ENCODE peak calls at places on chromosomes 13 and 19, in four cellular contexts. C is tibial nerve, E is BE2C, H is psoas muscle. X is an unnamed sample.

GRCh38 chr19:15635016-15635805 is 5.5 kb upstream of the CYP4F3 start:
- DNase-seq in C (no peak), E (no peak), H (no peak), X (no peak)

GRCh38 chr13:108276060-108276459 is 6.5 kb downstream of the TNFSF13B start:
- DNase-seq in C (no peak), E (no peak), H (peak; percentile 71), X (peak; percentile 62)

GRCh38 chr13:21013682-21014038 is 47.7 kb downstream of the LATS2 start:
- DNase-seq in C (no peak), E (no peak), H (no peak), X (no peak)

GRCh38 chr19:16164222-16164890 is 9.0 kb downstream of the CIB3 start:
- DNase-seq in C (no peak), E (no peak), H (no peak), X (no peak)

GRCh38 chr19:623175-623916 is 10.0 kb downstream of the POLRMT start:
- DNase-seq in C (no peak), E (no peak), H (no peak), X (no peak)

GRCh38 chr19:7706662-7707454 is 4.9 kb upstream of the FCER2 start:
- DNase-seq in C (no peak), E (no peak), H (no peak), X (no peak)

GRCh38 chr13:29543230-29544215 is 52.0 kb downstream of the SLC7A1 start:
- DNase-seq in C (no peak), E (peak; percentile 29), H (no peak), X (no peak)

GRCh38 chr19:52094526-52094925 is 1.0 kb downstream of the ZNF841 start:
- DNase-seq in C (no peak), E (no peak), H (no peak), X (no peak)

GRCh38 chr13:41955605-41956004 is 5.3 kb downstream of the VWA8 start:
- DNase-seq in C (no peak), E (no peak), H (peak; percentile 54), X (no peak)

GRCh38 chr13:113298001-113298945 is 1.2 kb downstream of the LAMP1 start:
- DNase-seq in C (no peak), E (no peak), H (no peak), X (no peak)

GRCh38 chr13:43528992-43529391 is 257.8 kb downstream of the ENOX1 start:
- DNase-seq in C (no peak), E (no peak), H (no peak), X (no peak)

GRCh38 chr19:50414850-50415660 is 3.7 kb upstream of the SPIB start:
- DNase-seq in C (peak; percentile 54), E (peak; percentile 85), H (peak; percentile 87), X (no peak)

GRCh38 chr13:21606251-21606650 is 2.3 kb upstream of the MICU2 start:
- DNase-seq in C (no peak), E (no peak), H (no peak), X (no peak)

GRCh38 chr13:28429685-28430290 is 65.1 kb downstream of the FLT1 start:
- DNase-seq in C (no peak), E (no peak), H (no peak), X (no peak)

GRCh38 chr13:102704238-102704750 is 9.4 kb upstream of the METTL21C start:
- DNase-seq in C (no peak), E (no peak), H (no peak), X (no peak)

GRCh38 chr13:48962281-48962680 is 13.4 kb upstream of the FNDC3A start:
- DNase-seq in C (no peak), E (no peak), H (no peak), X (no peak)

GRCh38 chr19:29623726-29624488 is 17.8 kb downstream of the POP4 start:
- DNase-seq in C (no peak), E (no peak), H (no peak), X (no peak)

GRCh38 chr13:107284168-107284567 is 716.2 kb upstream of the ARGLU1 start:
- DNase-seq in C (no peak), E (no peak), H (no peak), X (no peak)

GRCh38 chr19:16882146-16882545 is 6.7 kb upstream of the F2RL3 start:
- DNase-seq in C (no peak), E (no peak), H (no peak), X (no peak)

GRCh38 chr13:28601581-28601980 is 57.3 kb upstream of the POMP start:
- DNase-seq in C (no peak), E (no peak), H (no peak), X (no peak)

GRCh38 chr19:10419200-10419645 is 1.1 kb upstream of the PDE4A start:
- DNase-seq in C (no peak), E (peak; percentile 67), H (peak; percentile 62), X (no peak)

GRCh38 chr19:2456301-2456570 is 523 bp downstream of the LMNB2 start:
- DNase-seq in C (no peak), E (no peak), H (no peak), X (no peak)

GRCh38 chr13:76019421-76020044 is 383.4 kb downstream of the LMO7 start:
- DNase-seq in C (no peak), E (peak; percentile 59), H (no peak), X (peak; percentile 48)

GRCh38 chr19:44050740-44051653 is 839 bp upstream of the ZNF223 start:
- DNase-seq in C (no peak), E (no peak), H (no peak), X (no peak)

GRCh38 chr19:16330368-16330801 is 5.8 kb downstream of the KLF2 start:
- DNase-seq in C (no peak), E (peak; percentile 18), H (peak; percentile 84), X (peak; percentile 91)

GRCh38 chr13:50998326-50998725 is 88.7 kb downstream of the RNASEH2B start:
- DNase-seq in C (no peak), E (no peak), H (no peak), X (no peak)

GRCh38 chr19:35757231-35757748 is 461 bp upstream of the HSPB6 start:
- DNase-seq in C (peak; percentile 84), E (peak; percentile 78), H (peak; percentile 97), X (peak; percentile 90)

GRCh38 chr19:3140667-3141038 is 4.8 kb downstream of the GNA15 start:
- DNase-seq in C (no peak), E (no peak), H (no peak), X (no peak)

GRCh38 chr19:47239152-47239551 is 8.2 kb upstream of the BBC3 start:
- DNase-seq in C (no peak), E (no peak), H (no peak), X (no peak)

GRCh38 chr19:56132316-56132822 is 8.7 kb upstream of the ZNF444 start:
- DNase-seq in C (no peak), E (no peak), H (no peak), X (no peak)

GRCh38 chr19:55554302-55554701 is 9.0 kb upstream of the SBK3 start:
- DNase-seq in C (no peak), E (no peak), H (no peak), X (no peak)

GRCh38 chr13:34243396-34243795 is 425.4 kb downstream of the RFC3 start:
- DNase-seq in C (no peak), E (no peak), H (no peak), X (no peak)

GRCh38 chr19:58356971-58357797 is 3.9 kb upstream of the A1BG start:
- DNase-seq in C (no peak), E (no peak), H (no peak), X (no peak)

GRCh38 chr13:112733112-112733511 is 43.3 kb downstream of the ATP11A start:
- DNase-seq in C (no peak), E (no peak), H (no peak), X (no peak)

GRCh38 chr19:55255618-55256423 is 3.0 kb downstream of the PPP6R1 start:
- DNase-seq in C (no peak), E (no peak), H (peak; percentile 46), X (peak; percentile 59)

GRCh38 chr13:105316731-105317130 is 1218.7 kb downstream of the EFNB2 start:
- DNase-seq in C (no peak), E (no peak), H (no peak), X (no peak)

DNA sequence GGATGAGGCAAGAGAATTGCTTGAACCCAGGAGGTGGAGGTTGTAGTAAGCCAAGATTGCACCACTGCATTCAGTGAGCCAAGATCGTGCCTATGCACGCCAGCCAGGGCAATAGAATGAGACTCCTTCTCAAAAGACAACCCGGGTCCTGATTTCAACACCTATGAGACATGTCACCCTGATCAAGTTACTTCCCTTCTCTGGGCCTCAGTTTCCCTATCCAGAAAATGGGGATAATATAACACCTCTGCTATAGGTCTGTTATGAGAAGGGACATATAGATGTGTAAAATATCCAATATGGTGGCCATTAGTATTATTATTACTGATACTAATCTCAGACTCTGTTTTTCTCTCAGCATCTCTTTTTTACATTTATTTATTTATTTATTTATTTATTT is 12.9 kb upstream of the GIPR start:
- DNase-seq in C (no peak), E (no peak), H (no peak), X (no peak)
- H3K4me3 ChIP-seq in C (no peak overlapping the region), E (no peak overlapping the region), H (no peak overlapping the region), X (no peak overlapping the region)

GRCh38 chr19:19645233-19645870 is 1.9 kb upstream of the GMIP start:
- DNase-seq in C (no peak), E (no peak), H (no peak), X (peak; percentile 61)

GRCh38 chr19:19649580-19649995 is 6.1 kb upstream of the GMIP start:
- DNase-seq in C (no peak), E (no peak), H (no peak), X (no peak)

GRCh38 chr19:19650331-19650730 is 6.9 kb upstream of the GMIP start:
- DNase-seq in C (no peak), E (no peak), H (no peak), X (no peak)

GRCh38 chr19:19649159-19649558 is 5.7 kb upstream of the GMIP start:
- DNase-seq in C (no peak), E (no peak), H (no peak), X (no peak)

DNA sequence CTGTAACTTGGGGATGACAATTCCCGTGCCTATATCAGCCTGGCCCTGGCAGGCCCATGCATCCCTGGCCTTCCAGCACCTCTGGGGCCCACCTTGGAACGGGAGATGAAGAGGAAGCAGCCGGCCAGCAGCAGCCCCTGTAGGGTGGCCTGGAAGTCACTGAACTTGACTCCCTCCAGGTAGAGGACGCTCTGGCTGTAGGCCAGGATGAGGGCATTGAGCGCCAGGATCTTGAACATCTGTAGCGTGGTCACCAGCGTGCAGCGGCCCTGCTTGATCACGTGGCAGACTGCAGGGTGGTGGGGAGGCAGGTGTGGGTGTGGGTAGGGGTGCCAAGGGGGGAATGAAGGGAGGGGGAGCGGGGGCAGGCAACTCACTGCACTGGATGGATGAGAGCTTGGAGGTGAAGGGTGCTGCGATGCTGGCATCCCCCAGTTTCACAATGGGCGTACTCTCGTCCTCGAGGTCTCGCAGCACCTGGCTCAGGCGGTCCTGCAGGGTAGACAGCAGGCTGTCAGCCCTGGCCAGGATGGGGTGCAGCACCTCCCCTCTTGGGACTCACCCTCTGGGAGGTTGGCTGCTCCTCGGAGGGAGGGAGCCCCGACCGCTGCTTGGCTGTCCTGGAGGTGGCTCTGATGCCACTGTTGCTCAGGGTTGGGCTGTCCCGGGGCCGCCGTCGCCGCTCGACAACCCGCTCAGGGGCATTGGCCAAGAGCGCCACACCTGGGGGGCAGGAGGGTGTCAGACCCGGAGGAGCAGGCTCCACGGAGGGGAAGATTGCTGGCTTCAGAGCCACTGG is 3.8 kb upstream of the GMIP start:
- DNase-seq in C (no peak), E (no peak), H (no peak), X (peak; percentile 59)
- H3K36me3 ChIP-seq in C (peaks cover 42% of the 10 kb centered on the region), E (peaks cover 50% of the 10 kb centered on the region), H (peaks cover 82% of the 10 kb centered on the region), X (peaks cover 70% of the 10 kb centered on the region)

GRCh38 chr13:100506154-100506553 is 82.4 kb downstream of the GGACT start:
- DNase-seq in C (no peak), E (no peak), H (no peak), X (no peak)
- H3K4me3 ChIP-seq in C (no peak overlapping the region), E (no peak overlapping the region), H (no peak overlapping the region), X (no peak overlapping the region)

GRCh38 chr19:34382471-34382870 is 17.5 kb downstream of the GPI start:
- DNase-seq in C (no peak), E (no peak), H (no peak), X (no peak)
- H3K36me3 ChIP-seq in C (peaks cover 37% of the 10 kb centered on the region), E (peaks cover 90% of the 10 kb centered on the region), H (peaks cover 100% of the 10 kb centered on the region), X (peaks cover 83% of the 10 kb centered on the region)